ENCODE peak calls at places on chromosomes 11 and 22, in nine cellular contexts. One of them, this sample, is unnamed.
A peak's percentile ranks its signal among the peaks of the same experiment; 100 is the strongest.

GRCh38 chr22:22201925-22202343 is 42.7 kb upstream of the VPREB1 start:
- DNase-seq in foreskin fibroblast: no peak
- DNase-seq in ecto neural progenitor cell: no peak
- DNase-seq in NCI-H1417 treated with DMSO at 0.1 percent for 48 hours: no peak
- DNase-seq in H4: no peak
- DNase-seq in T47D: no peak
- DNase-seq in fibroblast of mammary gland: no peak
- DNase-seq in mucosa of gallbladder: no peak
- DNase-seq in germinal center: peak; percentile 37
- DNase-seq in this sample: no peak

GRCh38 chr11:33957304-33957917 is 65.5 kb upstream of the LMO2 start:
- DNase-seq in foreskin fibroblast: no peak
- DNase-seq in ecto neural progenitor cell: no peak
- DNase-seq in NCI-H1417 treated with DMSO at 0.1 percent for 48 hours: no peak
- DNase-seq in H4: no peak
- DNase-seq in T47D: no peak
- DNase-seq in fibroblast of mammary gland: no peak
- DNase-seq in mucosa of gallbladder: no peak
- DNase-seq in germinal center: no peak
- DNase-seq in this sample: no peak

GRCh38 chr11:17475666-17476316 is 854 bp downstream of the ABCC8 start:
- DNase-seq in foreskin fibroblast: no peak
- DNase-seq in ecto neural progenitor cell: peak; percentile 65
- DNase-seq in NCI-H1417 treated with DMSO at 0.1 percent for 48 hours: no peak
- DNase-seq in H4: no peak
- DNase-seq in T47D: no peak
- DNase-seq in fibroblast of mammary gland: no peak
- DNase-seq in mucosa of gallbladder: no peak
- DNase-seq in germinal center: no peak
- DNase-seq in this sample: no peak

GRCh38 chr11:35785287-35786167 is 123.0 kb downstream of the TRIM44 start:
- DNase-seq in foreskin fibroblast: peak; percentile 42
- DNase-seq in ecto neural progenitor cell: no peak
- DNase-seq in NCI-H1417 treated with DMSO at 0.1 percent for 48 hours: no peak
- DNase-seq in H4: no peak
- DNase-seq in T47D: no peak
- DNase-seq in fibroblast of mammary gland: no peak
- DNase-seq in mucosa of gallbladder: no peak
- DNase-seq in germinal center: no peak
- DNase-seq in this sample: no peak

GRCh38 chr22:21990449-21991308 is 8.1 kb upstream of the TOP3B start:
- DNase-seq in foreskin fibroblast: no peak
- DNase-seq in ecto neural progenitor cell: no peak
- DNase-seq in NCI-H1417 treated with DMSO at 0.1 percent for 48 hours: no peak
- DNase-seq in H4: no peak
- DNase-seq in T47D: no peak
- DNase-seq in fibroblast of mammary gland: no peak
- DNase-seq in mucosa of gallbladder: no peak
- DNase-seq in germinal center: no peak
- DNase-seq in this sample: no peak

GRCh38 chr11:12540913-12541587 is 133.2 kb upstream of the TEAD1 start:
- DNase-seq in foreskin fibroblast: peak; percentile 93
- DNase-seq in ecto neural progenitor cell: no peak
- DNase-seq in NCI-H1417 treated with DMSO at 0.1 percent for 48 hours: no peak
- DNase-seq in H4: no peak
- DNase-seq in T47D: no peak
- DNase-seq in fibroblast of mammary gland: peak; percentile 94
- DNase-seq in mucosa of gallbladder: peak; percentile 33
- DNase-seq in germinal center: no peak
- DNase-seq in this sample: peak; percentile 82

GRCh38 chr11:7488681-7489080 is 3.4 kb downstream of the OLFML1 start:
- DNase-seq in foreskin fibroblast: peak; percentile 77
- DNase-seq in ecto neural progenitor cell: no peak
- DNase-seq in NCI-H1417 treated with DMSO at 0.1 percent for 48 hours: no peak
- DNase-seq in H4: no peak
- DNase-seq in T47D: no peak
- DNase-seq in fibroblast of mammary gland: no peak
- DNase-seq in mucosa of gallbladder: no peak
- DNase-seq in germinal center: no peak
- DNase-seq in this sample: no peak

GRCh38 chr11:13328276-13328675 is 50.7 kb downstream of the BMAL1 start:
- DNase-seq in foreskin fibroblast: no peak
- DNase-seq in ecto neural progenitor cell: no peak
- DNase-seq in NCI-H1417 treated with DMSO at 0.1 percent for 48 hours: no peak
- DNase-seq in H4: no peak
- DNase-seq in T47D: no peak
- DNase-seq in fibroblast of mammary gland: no peak
- DNase-seq in mucosa of gallbladder: no peak
- DNase-seq in germinal center: no peak
- DNase-seq in this sample: no peak

GRCh38 chr11:111064118-111064517 is 181.4 kb upstream of the POU2AF2 start:
- DNase-seq in foreskin fibroblast: peak; percentile 89
- DNase-seq in ecto neural progenitor cell: no peak
- DNase-seq in NCI-H1417 treated with DMSO at 0.1 percent for 48 hours: no peak
- DNase-seq in H4: peak; percentile 15
- DNase-seq in T47D: no peak
- DNase-seq in fibroblast of mammary gland: peak; percentile 47
- DNase-seq in mucosa of gallbladder: no peak
- DNase-seq in germinal center: no peak
- DNase-seq in this sample: no peak

GRCh38 chr11:77598195-77598594 is 8.4 kb downstream of the AQP11 start:
- DNase-seq in foreskin fibroblast: no peak
- DNase-seq in ecto neural progenitor cell: no peak
- DNase-seq in NCI-H1417 treated with DMSO at 0.1 percent for 48 hours: no peak
- DNase-seq in H4: no peak
- DNase-seq in T47D: no peak
- DNase-seq in fibroblast of mammary gland: no peak
- DNase-seq in mucosa of gallbladder: no peak
- DNase-seq in germinal center: no peak
- DNase-seq in this sample: no peak

This sample was measured in fibroblast of the conjunctiva.